ENCODE peak calls at places on chromosomes 1 and 21, in five cellular contexts. Q is neural progenitor cell; U is stimulated activated CD8-positive, alpha-beta memory T cell treated with anti-CD3 and anti-CD28 coated beads, Interleukin-7, amount 100 ng/mL, for 48 hours; S is C1 segment of cervical spinal cord; D is GM12865. O is an unnamed sample.

GRCh38 chr21:15559612-15560011 is 170.2 kb upstream of the USP25 start:
- DNase-seq in Q (no peak), U (no peak), S (no peak), D (no peak), O (no peak)

GRCh38 chr1:50968884-50969610 is 998 bp upstream of the CDKN2C start:
- DNase-seq in Q (peak; percentile 65), U (no peak), S (peak; percentile 76), D (peak; percentile 73), O (no peak)

GRCh38 chr1:121595089-121595488 is 410.3 kb downstream of the SRGAP2C start:
- DNase-seq in Q (no peak), U (no peak), S (no peak), D (no peak), O (no peak)

GRCh38 chr1:44270666-44271628 is 57.7 kb downstream of the DMAP1 start:
- DNase-seq in Q (no peak), U (no peak), S (no peak), D (no peak), O (no peak)

GRCh38 chr1:14897080-14897449 is 256.5 kb upstream of the TMEM51 start:
- DNase-seq in Q (no peak), U (no peak), S (no peak), D (peak; percentile 24), O (no peak)

GRCh38 chr21:20946701-20947100 is 51.5 kb upstream of the NCAM2 start:
- DNase-seq in Q (no peak), U (no peak), S (no peak), D (no peak), O (no peak)

GRCh38 chr1:24717867-24718650 is 27.2 kb upstream of the CLIC4 start:
- DNase-seq in Q (no peak), U (no peak), S (peak; percentile 76), D (no peak), O (no peak)

GRCh38 chr1:236850580-236850979 is 55.5 kb downstream of the MTR start:
- DNase-seq in Q (no peak), U (no peak), S (no peak), D (no peak), O (no peak)

GRCh38 chr1:160399544-160400283 is 650 bp upstream of the VANGL2 start:
- DNase-seq in Q (peak; percentile 76), U (no peak), S (no peak), D (no peak), O (no peak)

GRCh38 chr21:44895859-44896258 is 22.4 kb upstream of the PTTG1IP start:
- DNase-seq in Q (no peak), U (no peak), S (no peak), D (no peak), O (no peak)

GRCh38 chr1:164662462-164662861 is 103.5 kb downstream of the PBX1 start:
- DNase-seq in Q (peak; percentile 20), U (no peak), S (no peak), D (no peak), O (no peak)

GRCh38 chr21:22710725-22711124 is 1712.5 kb downstream of the NCAM2 start:
- DNase-seq in Q (no peak), U (no peak), S (no peak), D (no peak), O (no peak)

GRCh38 chr1:215292906-215293305 is 210.4 kb downstream of the KCNK2 start:
- DNase-seq in Q (no peak), U (no peak), S (no peak), D (no peak), O (no peak)

GRCh38 chr1:32334274-32334861 is 1.7 kb downstream of the MARCKSL1 start:
- DNase-seq in Q (no peak), U (no peak), S (no peak), D (no peak), O (no peak)

GRCh38 chr21:45767071-45768006 is 123.8 kb downstream of the PCBP3 start:
- DNase-seq in Q (no peak), U (no peak), S (no peak), D (no peak), O (no peak)

GRCh38 chr1:91809267-91809666 is 76.7 kb downstream of the TGFBR3 start:
- DNase-seq in Q (no peak), U (no peak), S (no peak), D (peak; percentile 33), O (no peak)

O was measured in foreskin melanocyte.